ENCODE peak calls at places on chromosomes 3 and 15, in five cellular contexts. One of them, this sample, is unnamed.

GRCh38 chr3:170220871-170221270 is 1.4 kb upstream of the PRKCI start:
- DNase-seq in brain microvascular endothelial cell: peak
- DNase-seq in endothelial cell: no peak
- DNase-seq in AG09309: no peak
- DNase-seq in esophagus squamous epithelium: no peak
- DNase-seq in this sample: peak

GRCh38 chr3:193885832-193886231 is 250.1 kb upstream of the HES1 start:
- DNase-seq in brain microvascular endothelial cell: no peak
- DNase-seq in endothelial cell: no peak
- DNase-seq in AG09309: no peak
- DNase-seq in esophagus squamous epithelium: no peak
- DNase-seq in this sample: no peak

GRCh38 chr3:185657691-185658503 is 71.8 kb downstream of the SENP2 start:
- DNase-seq in brain microvascular endothelial cell: no peak
- DNase-seq in endothelial cell: no peak
- DNase-seq in AG09309: no peak
- DNase-seq in esophagus squamous epithelium: no peak
- DNase-seq in this sample: no peak

GRCh38 chr15:92636950-92637481 is 18.6 kb downstream of the FAM174B start:
- DNase-seq in brain microvascular endothelial cell: no peak
- DNase-seq in endothelial cell: no peak
- DNase-seq in AG09309: no peak
- DNase-seq in esophagus squamous epithelium: no peak
- DNase-seq in this sample: peak

GRCh38 chr3:112499328-112499727 is at the start of gene BTLA:
- DNase-seq in brain microvascular endothelial cell: no peak
- DNase-seq in endothelial cell: no peak
- DNase-seq in AG09309: no peak
- DNase-seq in esophagus squamous epithelium: no peak
- DNase-seq in this sample: peak

GRCh38 chr3:106115557-106115956 is 246.7 kb upstream of the CBLB start:
- DNase-seq in brain microvascular endothelial cell: no peak
- DNase-seq in endothelial cell: no peak
- DNase-seq in AG09309: no peak
- DNase-seq in esophagus squamous epithelium: no peak
- DNase-seq in this sample: no peak

GRCh38 chr3:193981534-193981933 is 154.4 kb upstream of the HES1 start:
- DNase-seq in brain microvascular endothelial cell: no peak
- DNase-seq in endothelial cell: no peak
- DNase-seq in AG09309: no peak
- DNase-seq in esophagus squamous epithelium: no peak
- DNase-seq in this sample: no peak

GRCh38 chr3:193879099-193879863 is 256.7 kb upstream of the HES1 start:
- DNase-seq in brain microvascular endothelial cell: no peak
- DNase-seq in endothelial cell: no peak
- DNase-seq in AG09309: no peak
- DNase-seq in esophagus squamous epithelium: no peak
- DNase-seq in this sample: no peak

GRCh38 chr15:95558131-95558530 is 772.4 kb upstream of the NR2F2 start:
- DNase-seq in brain microvascular endothelial cell: no peak
- DNase-seq in endothelial cell: no peak
- DNase-seq in AG09309: no peak
- DNase-seq in esophagus squamous epithelium: no peak
- DNase-seq in this sample: no peak

GRCh38 chr3:187586226-187586625 is 84.0 kb downstream of the SST start:
- DNase-seq in brain microvascular endothelial cell: no peak
- DNase-seq in endothelial cell: no peak
- DNase-seq in AG09309: no peak
- DNase-seq in esophagus squamous epithelium: no peak
- DNase-seq in this sample: no peak

GRCh38 chr15:45948226-45948625 is 313.4 kb downstream of the SQOR start:
- DNase-seq in brain microvascular endothelial cell: no peak
- DNase-seq in endothelial cell: no peak
- DNase-seq in AG09309: no peak
- DNase-seq in esophagus squamous epithelium: no peak
- DNase-seq in this sample: no peak

GRCh38 chr3:41508063-41508696 is 308.9 kb downstream of the CTNNB1 start:
- DNase-seq in brain microvascular endothelial cell: peak
- DNase-seq in endothelial cell: no peak
- DNase-seq in AG09309: no peak
- DNase-seq in esophagus squamous epithelium: no peak
- DNase-seq in this sample: no peak

GRCh38 chr3:101900736-101901135 is 51.4 kb downstream of the NFKBIZ start:
- DNase-seq in brain microvascular endothelial cell: no peak
- DNase-seq in endothelial cell: no peak
- DNase-seq in AG09309: no peak
- DNase-seq in esophagus squamous epithelium: no peak
- DNase-seq in this sample: no peak

GRCh38 chr3:183532620-183533409 is 22.7 kb downstream of the KLHL6 start:
- DNase-seq in brain microvascular endothelial cell: no peak
- DNase-seq in endothelial cell: no peak
- DNase-seq in AG09309: no peak
- DNase-seq in esophagus squamous epithelium: no peak
- DNase-seq in this sample: no peak

GRCh38 chr3:141875893-141876380 is 506 bp upstream of the ATP1B3 start:
- DNase-seq in brain microvascular endothelial cell: peak
- DNase-seq in endothelial cell: peak
- DNase-seq in AG09309: no peak
- DNase-seq in esophagus squamous epithelium: no peak
- DNase-seq in this sample: peak

GRCh38 chr15:38864122-38864521 is 299.5 kb upstream of the RASGRP1 start:
- DNase-seq in brain microvascular endothelial cell: no peak
- DNase-seq in endothelial cell: no peak
- DNase-seq in AG09309: no peak
- DNase-seq in esophagus squamous epithelium: no peak
- DNase-seq in this sample: peak

GRCh38 chr15:50206020-50206419 is 24.0 kb downstream of the SLC27A2 start:
- DNase-seq in brain microvascular endothelial cell: no peak
- DNase-seq in endothelial cell: no peak
- DNase-seq in AG09309: no peak
- DNase-seq in esophagus squamous epithelium: no peak
- DNase-seq in this sample: no peak

GRCh38 chr3:28891485-28891884 is 389.4 kb upstream of the RBMS3 start:
- DNase-seq in brain microvascular endothelial cell: no peak
- DNase-seq in endothelial cell: no peak
- DNase-seq in AG09309: no peak
- DNase-seq in esophagus squamous epithelium: no peak
- DNase-seq in this sample: no peak

GRCh38 chr15:66800584-66801235 is 98.7 kb downstream of the SMAD6 start:
- DNase-seq in brain microvascular endothelial cell: no peak
- DNase-seq in endothelial cell: no peak
- DNase-seq in AG09309: no peak
- DNase-seq in esophagus squamous epithelium: no peak
- DNase-seq in this sample: no peak

GRCh38 chr3:56468184-56469106 is at the start of gene ERC2:
- DNase-seq in brain microvascular endothelial cell: no peak
- DNase-seq in endothelial cell: peak
- DNase-seq in AG09309: no peak
- DNase-seq in esophagus squamous epithelium: no peak
- DNase-seq in this sample: no peak

GRCh38 chr3:157872902-157873301 is 233.3 kb downstream of the SHOX2 start:
- DNase-seq in brain microvascular endothelial cell: no peak
- DNase-seq in endothelial cell: no peak
- DNase-seq in AG09309: no peak
- DNase-seq in esophagus squamous epithelium: no peak
- DNase-seq in this sample: no peak

GRCh38 chr3:34837848-34838741 is 801.2 kb upstream of the ARPP21 start:
- DNase-seq in brain microvascular endothelial cell: no peak
- DNase-seq in endothelial cell: no peak
- DNase-seq in AG09309: no peak
- DNase-seq in esophagus squamous epithelium: no peak
- DNase-seq in this sample: no peak

DNA sequence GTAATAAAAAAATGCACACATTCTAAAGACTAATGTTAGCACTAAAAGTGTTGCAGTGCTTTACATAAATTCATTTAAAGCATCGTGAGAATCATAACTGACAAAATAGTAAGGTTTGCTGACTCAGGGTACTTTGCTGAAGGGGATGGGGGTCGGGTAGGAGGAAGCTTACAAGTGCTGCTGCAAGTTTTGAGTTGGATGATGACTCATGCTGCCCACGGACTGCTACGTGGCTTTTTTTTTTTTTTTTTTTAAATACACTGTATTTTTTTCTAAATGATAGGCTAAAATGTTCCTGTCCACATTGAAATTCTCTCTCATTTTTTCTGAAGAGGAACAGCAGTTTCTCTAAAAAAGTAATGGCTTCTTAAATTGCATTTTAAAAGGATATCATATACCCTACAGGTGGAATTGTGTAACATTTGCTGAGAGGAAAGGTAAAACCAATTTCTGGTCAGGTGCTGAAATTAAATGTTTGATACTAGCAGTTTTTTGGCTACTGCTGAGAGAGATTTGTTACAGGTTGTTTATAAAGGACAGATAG is 2.2 kb downstream of the MAPK6 start:
- DNase-seq in brain microvascular endothelial cell: peak
- DNase-seq in endothelial cell: no peak
- DNase-seq in AG09309: peak
- DNase-seq in esophagus squamous epithelium: no peak
- DNase-seq in this sample: peak
- TF ChIP-seq CTCF in brain microvascular endothelial cell: no peak
- TF ChIP-seq CTCF in endothelial cell: no peak
- TF ChIP-seq CTCF in AG09309: no peak
- TF ChIP-seq CTCF in esophagus squamous epithelium: no peak
- TF ChIP-seq CTCF in this sample: no peak

GRCh38 chr15:72473670-72474465 is at the start of gene ARIH1:
- DNase-seq in brain microvascular endothelial cell: peak
- DNase-seq in endothelial cell: peak
- DNase-seq in AG09309: peak
- DNase-seq in esophagus squamous epithelium: peak
- DNase-seq in this sample: peak
- TF ChIP-seq CTCF in brain microvascular endothelial cell: peak
- TF ChIP-seq CTCF in endothelial cell: no peak
- TF ChIP-seq CTCF in AG09309: peak
- TF ChIP-seq CTCF in esophagus squamous epithelium: no peak
- TF ChIP-seq CTCF in this sample: no peak

GRCh38 chr3:197222816-197223419 is 75.5 kb downstream of the DLG1 start:
- DNase-seq in brain microvascular endothelial cell: no peak
- DNase-seq in endothelial cell: no peak
- DNase-seq in AG09309: no peak
- DNase-seq in esophagus squamous epithelium: no peak
- DNase-seq in this sample: no peak

GRCh38 chr3:197226179-197226578 is 72.2 kb downstream of the DLG1 start:
- DNase-seq in brain microvascular endothelial cell: no peak
- DNase-seq in endothelial cell: no peak
- DNase-seq in AG09309: no peak
- DNase-seq in esophagus squamous epithelium: no peak
- DNase-seq in this sample: no peak

GRCh38 chr3:197225579-197225978 is 72.8 kb downstream of the DLG1 start:
- DNase-seq in brain microvascular endothelial cell: no peak
- DNase-seq in endothelial cell: no peak
- DNase-seq in AG09309: no peak
- DNase-seq in esophagus squamous epithelium: no peak
- DNase-seq in this sample: no peak

GRCh38 chr3:197227780-197228574 is 70.4 kb downstream of the DLG1 start:
- DNase-seq in brain microvascular endothelial cell: no peak
- DNase-seq in endothelial cell: no peak
- DNase-seq in AG09309: no peak
- DNase-seq in esophagus squamous epithelium: no peak
- DNase-seq in this sample: no peak

DNA sequence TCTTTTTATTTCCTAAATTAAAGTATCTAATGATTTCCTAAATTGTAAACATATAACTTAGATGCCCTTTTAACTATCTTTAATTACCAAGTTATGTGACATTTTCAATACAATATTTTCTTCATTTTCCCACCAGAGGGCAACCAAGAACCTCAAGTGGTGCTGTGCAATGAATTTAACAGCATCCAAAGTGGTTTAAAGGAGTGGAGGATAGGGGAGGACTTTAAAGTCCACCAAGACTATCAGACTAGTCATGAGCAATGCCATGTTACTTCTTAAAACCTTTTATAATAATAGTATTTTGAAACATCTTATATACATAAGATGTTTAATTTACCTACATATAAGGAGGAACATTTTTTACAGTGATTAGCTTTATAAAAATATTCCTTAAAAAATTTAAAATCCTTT is 74.4 kb downstream of the DLG1 start:
- DNase-seq in brain microvascular endothelial cell: no peak
- DNase-seq in endothelial cell: no peak
- DNase-seq in AG09309: peak
- DNase-seq in esophagus squamous epithelium: no peak
- DNase-seq in this sample: no peak
- TF ChIP-seq CTCF in brain microvascular endothelial cell: peak
- TF ChIP-seq CTCF in endothelial cell: peak
- TF ChIP-seq CTCF in AG09309: peak
- TF ChIP-seq CTCF in esophagus squamous epithelium: peak
- TF ChIP-seq CTCF in this sample: peak

DNA sequence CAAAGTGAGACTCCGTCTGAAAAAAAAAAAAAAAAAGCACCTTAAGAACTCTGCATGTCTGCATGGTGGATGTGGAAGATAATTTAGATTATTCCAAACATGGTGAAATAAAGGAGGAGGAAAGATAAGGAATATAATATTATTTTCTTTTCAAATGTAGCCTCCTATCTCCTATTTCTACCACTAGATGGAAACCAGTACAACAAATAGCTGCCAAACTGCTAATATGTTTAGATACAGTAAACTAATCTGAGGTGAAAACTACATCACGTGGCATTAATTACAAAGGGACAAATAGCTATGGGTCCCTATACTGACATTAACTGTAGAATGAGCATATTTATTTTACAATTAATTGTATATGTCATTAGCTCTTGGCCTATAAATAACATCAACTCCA is 197.8 kb downstream of the TBC1D5 start:
- DNase-seq in brain microvascular endothelial cell: no peak
- DNase-seq in endothelial cell: no peak
- DNase-seq in AG09309: no peak
- DNase-seq in esophagus squamous epithelium: no peak
- DNase-seq in this sample: no peak
- TF ChIP-seq CTCF in brain microvascular endothelial cell: peak
- TF ChIP-seq CTCF in endothelial cell: no peak
- TF ChIP-seq CTCF in AG09309: peak
- TF ChIP-seq CTCF in esophagus squamous epithelium: no peak
- TF ChIP-seq CTCF in this sample: no peak

GRCh38 chr3:128317698-128318231 is 148.9 kb downstream of the DNAJB8 start:
- DNase-seq in brain microvascular endothelial cell: no peak
- DNase-seq in endothelial cell: no peak
- DNase-seq in AG09309: no peak
- DNase-seq in esophagus squamous epithelium: no peak
- DNase-seq in this sample: no peak
- TF ChIP-seq CTCF in brain microvascular endothelial cell: no peak
- TF ChIP-seq CTCF in endothelial cell: no peak
- TF ChIP-seq CTCF in AG09309: no peak
- TF ChIP-seq CTCF in esophagus squamous epithelium: no peak
- TF ChIP-seq CTCF in this sample: no peak

This sample was measured in activated CD8-positive, alpha-beta T cell treated with anti-CD3 and anti-CD28 coated beads for 36 hours.